ENCODE peak calls at places on chromosome 11, in ten cellular contexts. W, I, Z, P, J, S, O, E, D and U are unnamed samples.

GRCh38 chr11:65434057-65434666 is 11.6 kb downstream of the NEAT1 start:
- DNase-seq in W (no peak), I (no peak), Z (no peak), P (no peak), J (peak), S (no peak), O (no peak), E (no peak), D (peak), U (no peak)

GRCh38 chr11:123428221-123428631 is 1.8 kb upstream of the GRAMD1B start:
- DNase-seq in W (no peak), I (no peak), Z (no peak), P (no peak), J (no peak), S (no peak), O (no peak), E (no peak), D (no peak), U (no peak)

GRCh38 chr11:62373464-62374110 is 36.3 kb downstream of the ASRGL1 start:
- DNase-seq in W (no peak), I (no peak), Z (no peak), P (no peak), J (no peak), S (no peak), O (no peak), E (no peak), D (no peak), U (no peak)

GRCh38 chr11:14015711-14016110 is 53.2 kb downstream of the SPON1 start:
- DNase-seq in W (no peak), I (no peak), Z (no peak), P (no peak), J (peak), S (no peak), O (no peak), E (peak), D (peak), U (no peak)

GRCh38 chr11:102767800-102768199 is 12.6 kb downstream of the MMP10 start:
- DNase-seq in W (no peak), I (no peak), Z (no peak), P (no peak), J (no peak), S (no peak), O (no peak), E (no peak), D (no peak), U (no peak)

GRCh38 chr11:128291835-128292234 is 295.5 kb downstream of the ETS1 start:
- DNase-seq in W (no peak), I (peak), Z (no peak), P (no peak), J (no peak), S (no peak), O (no peak), E (no peak), D (no peak), U (no peak)

GRCh38 chr11:28838741-28839140 is 730.6 kb downstream of the METTL15 start:
- DNase-seq in W (no peak), I (no peak), Z (no peak), P (no peak), J (no peak), S (no peak), O (no peak), E (peak), D (peak), U (no peak)

GRCh38 chr11:113855803-113856202 is 19.6 kb downstream of the USP28 start:
- DNase-seq in W (no peak), I (no peak), Z (no peak), P (no peak), J (no peak), S (no peak), O (no peak), E (no peak), D (no peak), U (no peak)

GRCh38 chr11:47124675-47125074 is 52.0 kb downstream of the ARFGAP2 start:
- DNase-seq in W (no peak), I (no peak), Z (no peak), P (no peak), J (no peak), S (no peak), O (no peak), E (peak), D (peak), U (no peak)